ENCODE peak calls at places on chromosomes 4 and X, in four cellular contexts. Z is brain microvascular endothelial cell, F is sigmoid colon, M is astrocyte of the spinal cord. N is an unnamed sample.

GRCh38 chr4:56752985-56753384 is 68.5 kb downstream of the SPINK2 start:
- DNase-seq in Z (no peak), F (no peak), M (no peak), N (no peak)

GRCh38 chrX:78517124-78517523 is 142.0 kb downstream of the RTL3 start:
- DNase-seq in Z (peak), F (no peak), M (peak), N (no peak)

GRCh38 chrX:154026136-154026806 is 6.6 kb upstream of the IRAK1 start:
- DNase-seq in Z (no peak), F (peak), M (no peak), N (no peak)

GRCh38 chrX:139739138-139739537 is 31.2 kb upstream of the MCF2 start:
- DNase-seq in Z (peak), F (no peak), M (peak), N (no peak)

GRCh38 chrX:86137071-86137470 is 11.2 kb upstream of the DACH2 start:
- DNase-seq in Z (peak), F (no peak), M (peak), N (no peak)

GRCh38 chr4:5827108-5828004 is 65.5 kb downstream of the CRMP1 start:
- DNase-seq in Z (peak), F (no peak), M (peak), N (no peak)

GRCh38 chrX:150229481-150229880 is 133.6 kb upstream of the MAMLD1 start:
- DNase-seq in Z (no peak), F (no peak), M (no peak), N (no peak)

GRCh38 chrX:42246814-42247213 is 323.5 kb upstream of the CASK start:
- DNase-seq in Z (no peak), F (no peak), M (no peak), N (no peak)

GRCh38 chr4:69860521-69861298 is 765 bp upstream of the SULT1E1 start:
- DNase-seq in Z (no peak), F (no peak), M (no peak), N (no peak)

GRCh38 chr4:28443786-28444412 is 1583.3 kb downstream of the STIM2 start:
- DNase-seq in Z (no peak), F (no peak), M (no peak), N (no peak)

GRCh38 chrX:137031517-137032377 is 2.0 kb downstream of the GPR101 start:
- DNase-seq in Z (peak), F (no peak), M (peak), N (no peak)

GRCh38 chrX:96436105-96436504 is 248.5 kb upstream of the DIAPH2 start:
- DNase-seq in Z (peak), F (no peak), M (peak), N (no peak)

GRCh38 chr4:6663596-6664393 is 23.3 kb downstream of the MRFAP1 start:
- DNase-seq in Z (no peak), F (no peak), M (no peak), N (no peak)

GRCh38 chrX:19225906-19226305 is 103.6 kb upstream of the ADGRG2 start:
- DNase-seq in Z (no peak), F (no peak), M (peak), N (no peak)

GRCh38 chrX:155612312-155613224 is at the start of gene TMLHE:
- DNase-seq in Z (peak), F (peak), M (peak), N (peak)

GRCh38 chr4:8269535-8270417 is at the start of gene HTRA3:
- DNase-seq in Z (no peak), F (peak), M (no peak), N (no peak)

GRCh38 chr4:77801260-77801608 is 17.9 kb downstream of the CNOT6L start:
- DNase-seq in Z (no peak), F (no peak), M (no peak), N (no peak)

GRCh38 chrX:3252744-3253143 is 93.7 kb downstream of the MXRA5 start:
- DNase-seq in Z (no peak), F (no peak), M (no peak), N (peak)

GRCh38 chr4:101346312-101346561 is 1.1 kb downstream of the PPP3CA start:
- DNase-seq in Z (no peak), F (no peak), M (no peak), N (peak)

GRCh38 chrX:72100824-72101351 is 30.8 kb downstream of the RTL5 start:
- DNase-seq in Z (no peak), F (no peak), M (no peak), N (peak)

GRCh38 chr4:112378858-112379257 is 81.7 kb downstream of the ALPK1 start:
- DNase-seq in Z (no peak), F (no peak), M (no peak), N (no peak)

GRCh38 chr4:2394544-2394943 is 23.9 kb downstream of the ZFYVE28 start:
- DNase-seq in Z (no peak), F (no peak), M (no peak), N (no peak)

GRCh38 chr4:2390780-2391490 is 27.5 kb downstream of the ZFYVE28 start:
- DNase-seq in Z (no peak), F (no peak), M (no peak), N (no peak)

GRCh38 chr4:2395584-2395983 is 22.9 kb downstream of the ZFYVE28 start:
- DNase-seq in Z (no peak), F (no peak), M (no peak), N (no peak)

GRCh38 chr4:2395038-2395437 is 23.4 kb downstream of the ZFYVE28 start:
- DNase-seq in Z (no peak), F (no peak), M (peak), N (no peak)

DNA sequence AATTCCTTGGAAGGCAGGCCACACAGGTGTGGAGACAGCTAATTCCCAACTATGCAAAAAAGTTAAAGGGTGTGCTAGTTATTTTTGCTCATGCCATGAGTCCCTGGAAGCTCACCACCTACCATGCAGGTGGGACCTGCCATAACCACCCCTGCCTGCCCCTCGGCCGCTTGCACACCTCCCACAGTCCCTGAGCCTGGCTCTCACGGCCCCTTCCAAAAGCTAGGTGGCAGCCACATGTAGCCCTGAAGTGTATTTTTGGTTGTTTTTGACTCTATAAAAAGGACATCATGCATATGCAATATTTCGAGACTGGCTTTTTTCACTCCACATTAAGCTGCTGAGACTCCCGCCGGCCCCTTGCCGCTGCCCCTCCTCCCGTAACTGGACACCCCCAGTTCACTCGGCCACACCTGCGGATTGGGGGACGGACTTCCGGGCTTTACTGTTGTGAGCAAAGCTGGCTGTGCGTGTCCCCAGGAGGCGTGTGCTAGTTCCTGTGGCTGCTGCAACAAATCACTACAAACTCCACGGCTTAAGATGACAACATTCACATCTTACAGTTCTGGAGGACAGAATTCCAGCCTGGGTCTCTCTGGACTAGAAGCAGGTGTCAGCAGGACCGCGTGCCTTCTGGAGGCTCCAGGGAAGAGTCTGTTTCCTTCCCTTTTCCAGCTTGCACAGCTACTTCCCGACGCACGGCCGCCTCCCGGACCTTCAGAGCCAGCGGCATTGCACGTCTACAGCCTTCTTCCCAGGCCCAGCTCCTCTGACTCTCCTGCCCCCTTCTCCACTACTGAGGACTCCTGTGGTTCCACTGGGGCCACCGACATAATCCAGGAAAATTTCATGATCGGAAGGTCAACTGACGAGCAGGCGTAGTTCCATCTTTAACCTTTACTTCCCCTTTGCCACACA is 24.8 kb downstream of the ZFYVE28 start:
- DNase-seq in Z (no peak), F (no peak), M (no peak), N (no peak)
- TF ChIP-seq CTCF in Z (no peak), F (no peak), M (no peak), N (no peak)

GRCh38 chrX:23398570-23398969 is 63.9 kb downstream of the PTCHD1 start:
- DNase-seq in Z (no peak), F (no peak), M (no peak), N (no peak)

DNA sequence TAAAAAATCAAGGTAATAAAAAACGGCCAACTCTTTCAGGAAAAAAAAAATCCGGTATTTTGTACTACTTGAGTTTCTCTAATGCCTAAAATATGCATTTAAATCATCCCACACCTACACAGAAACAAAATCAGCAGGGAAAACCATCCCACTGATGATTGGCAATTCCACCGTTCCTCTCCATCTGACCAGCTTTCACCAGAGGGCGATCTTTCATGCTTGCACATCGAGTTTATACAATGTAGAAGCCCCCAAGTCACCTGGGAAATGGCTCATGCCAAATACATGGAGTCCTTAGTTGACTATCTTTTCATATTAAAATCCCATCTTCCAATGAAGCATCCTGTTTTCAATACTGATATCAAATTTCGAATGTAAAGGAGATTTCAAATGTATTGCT is 69.2 kb downstream of the PTCHD1 start:
- DNase-seq in Z (no peak), F (no peak), M (no peak), N (no peak)
- TF ChIP-seq CTCF in Z (peak), F (no peak), M (peak), N (no peak)

GRCh38 chr4:165010487-165010886 is 21.3 kb upstream of the TRIM60 start:
- DNase-seq in Z (no peak), F (no peak), M (no peak), N (no peak)
- TF ChIP-seq CTCF in Z (no peak), F (no peak), M (no peak), N (no peak)

GRCh38 chr4:17115546-17115945 is 217.1 kb upstream of the LDB2 start:
- DNase-seq in Z (no peak), F (no peak), M (no peak), N (no peak)

GRCh38 chr4:17117746-17118145 is 219.3 kb upstream of the LDB2 start:
- DNase-seq in Z (no peak), F (no peak), M (peak), N (no peak)

GRCh38 chr4:17109126-17109525 is 210.7 kb upstream of the LDB2 start:
- DNase-seq in Z (no peak), F (no peak), M (no peak), N (no peak)

GRCh38 chr4:17111436-17111835 is 213.0 kb upstream of the LDB2 start:
- DNase-seq in Z (no peak), F (no peak), M (no peak), N (no peak)

GRCh38 chr4:17111959-17112659 is 213.7 kb upstream of the LDB2 start:
- DNase-seq in Z (no peak), F (no peak), M (no peak), N (no peak)
- TF ChIP-seq CTCF in Z (peak), F (no peak), M (peak), N (no peak)

GRCh38 chrX:13440166-13440565 is 120.3 kb upstream of the ATXN3L start:
- DNase-seq in Z (no peak), F (no peak), M (no peak), N (no peak)
- TF ChIP-seq CTCF in Z (no peak), F (no peak), M (no peak), N (no peak)

N was measured in CD14-positive monocyte.